ENCODE peak calls at places on chromosome 20, in seven cellular contexts. I is breast epithelium; A is NCI-H1105 treated with DMSO at 0.1 percent for 48 hours; N is GM06990; Z is astrocyte; Q is activated CD4-positive, CD25-positive, alpha-beta regulatory T cell; P is dermis microvascular lymphatic vessel endothelial cell. T is an unnamed sample.

GRCh38 chr20:38001173-38001875 is 31.9 kb downstream of the TTI1 start:
- DNase-seq in I (no peak), A (no peak), N (no peak), Z (peak), Q (no peak), P (no peak), T (peak)

GRCh38 chr20:33689973-33690372 is 3.8 kb upstream of the E2F1 start:
- DNase-seq in I (no peak), A (no peak), N (no peak), Z (peak), Q (no peak), P (no peak), T (peak)

GRCh38 chr20:34945315-34946077 is 10.1 kb downstream of the GSS start:
- DNase-seq in I (peak), A (no peak), N (no peak), Z (no peak), Q (no peak), P (no peak), T (no peak)

GRCh38 chr20:653590-654426 is 808 bp upstream of the SRXN1 start:
- DNase-seq in I (no peak), A (no peak), N (no peak), Z (no peak), Q (no peak), P (no peak), T (peak)

GRCh38 chr20:45318386-45318939 is 10.4 kb upstream of the MATN4 start:
- DNase-seq in I (no peak), A (no peak), N (no peak), Z (no peak), Q (no peak), P (no peak), T (no peak)

GRCh38 chr20:48825551-48825885 is 2.3 kb downstream of the PREX1 start:
- DNase-seq in I (no peak), A (no peak), N (no peak), Z (no peak), Q (no peak), P (no peak), T (no peak)

GRCh38 chr20:49276201-49276894 is 1.5 kb downstream of the ZNFX1 start:
- DNase-seq in I (no peak), A (peak), N (no peak), Z (peak), Q (peak), P (no peak), T (peak)

GRCh38 chr20:53839423-53840176 is 230.8 kb downstream of the BCAS1 start:
- DNase-seq in I (peak), A (no peak), N (peak), Z (no peak), Q (no peak), P (no peak), T (no peak)

GRCh38 chr20:38290829-38291581 is 13.0 kb upstream of the BPI start:
- DNase-seq in I (no peak), A (no peak), N (no peak), Z (peak), Q (no peak), P (no peak), T (peak)

GRCh38 chr20:4069741-4070140 is 54.4 kb upstream of the RNF24 start:
- DNase-seq in I (no peak), A (no peak), N (no peak), Z (no peak), Q (no peak), P (no peak), T (no peak)

GRCh38 chr20:62252342-62252966 is 14.1 kb downstream of the OSBPL2 start:
- DNase-seq in I (no peak), A (no peak), N (no peak), Z (no peak), Q (no peak), P (no peak), T (peak)

GRCh38 chr20:57953638-57954037 is 243.8 kb upstream of the PMEPA1 start:
- DNase-seq in I (no peak), A (no peak), N (no peak), Z (peak), Q (no peak), P (no peak), T (no peak)

GRCh38 chr20:43749734-43750294 is 23.0 kb upstream of the GTSF1L start:
- DNase-seq in I (peak), A (peak), N (peak), Z (no peak), Q (peak), P (no peak), T (peak)

GRCh38 chr20:7703436-7703835 is 236.8 kb downstream of the HAO1 start:
- DNase-seq in I (no peak), A (peak), N (no peak), Z (no peak), Q (no peak), P (no peak), T (no peak)

GRCh38 chr20:45392733-45393132 is 14.6 kb upstream of the TP53TG5 start:
- DNase-seq in I (no peak), A (no peak), N (no peak), Z (no peak), Q (no peak), P (no peak), T (no peak)

GRCh38 chr20:52476074-52476751 is 284.6 kb upstream of the ZFP64 start:
- DNase-seq in I (no peak), A (no peak), N (no peak), Z (no peak), Q (no peak), P (no peak), T (peak)

GRCh38 chr20:40508821-40509220 is 180.2 kb downstream of the MAFB start:
- DNase-seq in I (no peak), A (no peak), N (no peak), Z (peak), Q (no peak), P (no peak), T (no peak)

GRCh38 chr20:62952373-62953166 is at the start of gene SLC17A9:
- DNase-seq in I (no peak), A (no peak), N (peak), Z (peak), Q (no peak), P (peak), T (no peak)

GRCh38 chr20:57849868-57850215 is 140.0 kb upstream of the PMEPA1 start:
- DNase-seq in I (no peak), A (no peak), N (no peak), Z (no peak), Q (no peak), P (no peak), T (no peak)

GRCh38 chr20:48285656-48286055 is 500.4 kb upstream of the SULF2 start:
- DNase-seq in I (no peak), A (no peak), N (no peak), Z (no peak), Q (no peak), P (no peak), T (no peak)

GRCh38 chr20:37524859-37525708 is 2.6 kb downstream of the BLCAP start:
- DNase-seq in I (peak), A (no peak), N (no peak), Z (peak), Q (no peak), P (no peak), T (peak)

GRCh38 chr20:5608104-5608447 is 142.1 kb upstream of the SHLD1 start:
- DNase-seq in I (no peak), A (peak), N (no peak), Z (no peak), Q (no peak), P (no peak), T (no peak)

GRCh38 chr20:61532736-61533135 is 280.7 kb downstream of the CDH4 start:
- DNase-seq in I (no peak), A (no peak), N (no peak), Z (no peak), Q (no peak), P (no peak), T (no peak)

GRCh38 chr20:49381558-49382493 is 100.6 kb downstream of the KCNB1 start:
- DNase-seq in I (peak), A (peak), N (no peak), Z (peak), Q (no peak), P (no peak), T (no peak)

GRCh38 chr20:8540466-8540865 is 408.4 kb downstream of the PLCB1 start:
- DNase-seq in I (no peak), A (no peak), N (no peak), Z (no peak), Q (no peak), P (no peak), T (no peak)

GRCh38 chr20:60812561-60812960 is 439.5 kb upstream of the CDH4 start:
- DNase-seq in I (no peak), A (no peak), N (no peak), Z (no peak), Q (no peak), P (no peak), T (no peak)

GRCh38 chr20:24694727-24695528 is 225.5 kb downstream of the SYNDIG1 start:
- DNase-seq in I (peak), A (no peak), N (no peak), Z (no peak), Q (no peak), P (no peak), T (no peak)

GRCh38 chr20:34998331-34998950 is 42.8 kb downstream of the MYH7B start:
- DNase-seq in I (no peak), A (no peak), N (no peak), Z (no peak), Q (no peak), P (no peak), T (no peak)

GRCh38 chr20:49481116-49481515 is 1.4 kb downstream of the KCNB1 start:
- DNase-seq in I (no peak), A (no peak), N (no peak), Z (no peak), Q (no peak), P (no peak), T (no peak)

GRCh38 chr20:4721719-4722118 is at the start of gene PRND:
- DNase-seq in I (no peak), A (no peak), N (no peak), Z (no peak), Q (no peak), P (no peak), T (no peak)

T was measured in amniotic epithelial cell.